ENCODE peak calls at places on chromosomes 2 and 18, in six cellular contexts. P, R, D, O, Q and V are unnamed samples. For H3K36me3 and H3K27me3, the result is how much of the 10 kb centered on the place peaks cover.

GRCh38 chr18:12036201-12036751 is 55.0 kb downstream of the IMPA2 start:
- DNase-seq in P (no peak), D (no peak), O (no peak), Q (no peak), R (no peak), V (no peak)

GRCh38 chr18:38481576-38481975 is 916.0 kb upstream of the CELF4 start:
- DNase-seq in P (no peak), D (no peak), Q (no peak), O (no peak), R (no peak), V (no peak)

GRCh38 chr2:192749606-192750200 is 555.0 kb upstream of the TMEFF2 start:
- DNase-seq in O (no peak), D (peak), Q (no peak), R (peak), P (peak), V (no peak)

GRCh38 chr2:205732314-205732713 is 50.0 kb downstream of the NRP2 start:
- DNase-seq in D (no peak), O (no peak), Q (no peak), P (no peak), R (no peak), V (no peak)

GRCh38 chr2:217394510-217395351 is 534.9 kb upstream of the TNP1 start:
- DNase-seq in D (no peak), R (no peak), P (no peak), Q (no peak), O (no peak), V (no peak)

GRCh38 chr2:158561054-158561453 is 104.3 kb downstream of the PKP4 start:
- DNase-seq in P (no peak), O (no peak), R (no peak), Q (no peak), D (no peak), V (no peak)

GRCh38 chr2:181104512-181105121 is 124.2 kb downstream of the UBE2E3 start:
- DNase-seq in O (peak), D (peak), Q (no peak), P (peak), R (peak), V (peak)

GRCh38 chr18:75784413-75784812 is 356.9 kb upstream of the SMIM21 start:
- DNase-seq in O (no peak), Q (no peak), R (no peak), P (no peak), D (no peak), V (no peak)

GRCh38 chr2:35976611-35977010 is 379.0 kb upstream of the CRIM1 start:
- DNase-seq in P (no peak), Q (no peak), R (no peak), O (no peak), D (no peak), V (no peak)

GRCh38 chr18:2794159-2794558 is 52.6 kb upstream of the EMILIN2 start:
- DNase-seq in P (no peak), Q (no peak), D (no peak), O (no peak), R (no peak), V (no peak)

GRCh38 chr2:120175000-120175581 is 48.1 kb downstream of the TMEM185B start:
- DNase-seq in O (peak), P (peak), R (peak), Q (peak), D (peak), V (peak)

GRCh38 chr2:137951606-137952005 is 12.7 kb upstream of the HNMT start:
- DNase-seq in P (no peak), R (no peak), O (no peak), D (no peak), Q (no peak), V (no peak)

GRCh38 chr2:97546711-97547110 is 43.0 kb downstream of the ANKRD36B start:
- DNase-seq in P (no peak), D (no peak), Q (no peak), R (no peak), O (no peak), V (no peak)

GRCh38 chr18:76658627-76659026 is 163.6 kb upstream of the ZNF516 start:
- DNase-seq in O (no peak), P (no peak), D (no peak), Q (no peak), R (peak), V (peak)

GRCh38 chr18:51614967-51615571 is 417.6 kb upstream of the MEX3C start:
- DNase-seq in Q (no peak), D (no peak), P (peak), O (no peak), R (no peak), V (no peak)

GRCh38 chr2:180322781-180323180 is 315.7 kb upstream of the CWC22 start:
- DNase-seq in D (no peak), O (no peak), Q (no peak), R (no peak), P (no peak), V (no peak)

GRCh38 chr2:203800783-203801182 is 66.8 kb upstream of the CTLA4 start:
- DNase-seq in Q (no peak), O (no peak), P (no peak), R (no peak), D (no peak), V (no peak)

GRCh38 chr2:203804070-203804469 is 63.5 kb upstream of the CTLA4 start:
- DNase-seq in O (no peak), R (no peak), Q (peak), D (peak), P (no peak), V (no peak)

GRCh38 chr2:203804766-203805484 is 62.6 kb upstream of the CTLA4 start:
- DNase-seq in R (no peak), D (no peak), Q (no peak), P (no peak), O (no peak), V (no peak)

GRCh38 chr2:203802277-203803045 is 65.1 kb upstream of the CTLA4 start:
- DNase-seq in O (no peak), D (no peak), R (no peak), Q (no peak), P (no peak), V (no peak)

DNA sequence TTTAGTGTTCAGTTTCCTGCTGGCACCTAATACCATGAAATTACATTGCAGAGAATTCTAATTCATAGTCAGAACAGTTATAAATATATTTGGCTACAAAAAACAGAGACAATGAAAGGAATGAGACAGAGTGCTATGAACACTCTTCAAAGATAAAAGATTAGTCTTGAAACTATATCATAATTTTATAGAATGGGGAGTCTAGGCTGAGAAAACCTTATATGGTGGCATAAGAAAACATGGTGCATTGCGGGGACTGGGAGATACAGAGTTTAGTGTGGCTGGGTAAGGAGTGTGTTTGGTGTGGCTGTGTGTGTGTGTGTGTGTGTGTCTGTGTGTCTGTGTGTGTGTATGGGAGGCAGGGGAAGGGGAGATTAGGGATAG is 64.5 kb upstream of the CTLA4 start:
- DNase-seq in O (no peak), Q (no peak), R (no peak), D (no peak), P (no peak), V (no peak)
- H3K4me3 ChIP-seq in O (no peak), Q (no peak), R (no peak), D (no peak), P (no peak), V (no peak)

GRCh38 chr2:213046431-213046830 is 105.0 kb downstream of the IKZF2 start:
- DNase-seq in P (no peak), D (no peak), R (no peak), O (no peak), Q (no peak), V (no peak)
- H3K36me3 ChIP-seq in P (under half), D (under half), R (under half), O (under half), Q (under half), V (under half)

DNA sequence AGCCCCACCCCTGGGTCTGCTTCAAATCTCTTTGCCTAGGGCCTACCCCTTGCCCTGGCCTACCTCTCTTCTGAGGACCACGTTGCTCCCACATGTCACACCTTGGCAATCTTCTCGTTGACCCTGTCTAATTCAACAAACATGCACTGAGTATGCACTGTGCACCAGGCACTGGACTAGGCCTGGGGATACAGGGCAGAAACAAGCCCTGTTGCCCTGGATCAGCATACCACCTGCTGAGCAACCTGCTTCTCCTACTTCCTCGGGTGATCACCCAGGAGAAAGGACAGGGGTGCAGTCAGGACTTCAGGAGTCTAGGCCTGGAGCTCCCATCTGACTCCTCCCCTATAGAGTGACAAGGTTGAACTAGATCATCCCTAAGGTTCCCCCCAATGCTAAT is 9.7 kb downstream of the WNT10A start:
- DNase-seq in P (no peak), R (no peak), D (no peak), O (no peak), Q (no peak), V (peak)
- H3K27me3 ChIP-seq in P (under half), R (half or more), D (under half), O (under half), Q (under half), V (half or more)

GRCh38 chr2:111167238-111168162 is 46.8 kb downstream of the BCL2L11 start:
- DNase-seq in O (no peak), P (no peak), Q (no peak), D (peak), R (no peak), V (no peak)

GRCh38 chr2:111168528-111168929 is 47.8 kb downstream of the BCL2L11 start:
- DNase-seq in D (no peak), P (peak), O (peak), Q (peak), R (peak), V (no peak)

GRCh38 chr2:111169268-111169667 is 48.6 kb downstream of the BCL2L11 start:
- DNase-seq in Q (no peak), P (no peak), O (no peak), D (no peak), R (no peak), V (no peak)

GRCh38 chr2:111171337-111171930 is 50.7 kb downstream of the BCL2L11 start:
- DNase-seq in O (no peak), P (peak), Q (no peak), D (no peak), R (peak), V (peak)

GRCh38 chr2:111169924-111170323 is 49.2 kb downstream of the BCL2L11 start:
- DNase-seq in Q (no peak), R (no peak), D (no peak), P (no peak), O (no peak), V (no peak)
- H3K4me3 ChIP-seq in Q (no peak), R (no peak), D (no peak), P (no peak), O (no peak), V (no peak)

GRCh38 chr2:47021301-47022009 is 105.8 kb upstream of the MCFD2 start:
- DNase-seq in Q (no peak), O (no peak), D (no peak), R (no peak), P (no peak), V (no peak)
- H3K36me3 ChIP-seq in Q (under half), O (under half), D (under half), R (under half), P (under half), V (under half)

GRCh38 chr2:196591004-196591403 is 48.5 kb upstream of the CCDC150 start:
- DNase-seq in P (no peak), O (no peak), D (no peak), R (no peak), Q (no peak), V (no peak)
- H3K27me3 ChIP-seq in P (under half), O (under half), D (under half), R (under half), Q (half or more), V (under half)

GRCh38 chr2:74550231-74550630 is 3.5 kb downstream of the LOXL3 start:
- DNase-seq in D (no peak), P (no peak), O (no peak), R (no peak), Q (no peak), V (no peak)
- H3K4me3 ChIP-seq in D (no peak), P (no peak), O (no peak), R (no peak), Q (no peak), V (no peak)